ENCODE peak calls at places on chromosomes 6 and 20, in ten cellular contexts. One of them, this sample, is unnamed.
A peak's percentile ranks its signal among the peaks of the same experiment; 100 is the strongest.

GRCh38 chr6:7721654-7722053 is 4.2 kb upstream of the BMP6 start:
- DNase-seq in NCI-H1436: no peak
- DNase-seq in NCI-H1105: peak; percentile 15
- DNase-seq in astrocyte of the spinal cord: peak; percentile 34
- DNase-seq in RCC 7860: peak; percentile 11
- DNase-seq in T-cell: no peak
- DNase-seq in RKO: peak; percentile 76
- DNase-seq in D341Med: no peak
- DNase-seq in foreskin melanocyte: no peak
- DNase-seq in T-helper 2 cell: no peak
- DNase-seq in this sample: no peak

GRCh38 chr6:130625825-130626500 is 201.2 kb upstream of the SMLR1 start:
- DNase-seq in D341Med: no peak
- DNase-seq in foreskin melanocyte: no peak
- DNase-seq in NCI-H1105: no peak
- DNase-seq in NCI-H1436: no peak
- DNase-seq in T-cell: no peak
- DNase-seq in T-helper 2 cell: no peak
- DNase-seq in RKO: peak; percentile 38
- DNase-seq in astrocyte of the spinal cord: peak; percentile 72
- DNase-seq in RCC 7860: peak; percentile 54
- DNase-seq in this sample: peak; percentile 70

GRCh38 chr6:133040025-133040838 is 200.9 kb upstream of the EYA4 start:
- DNase-seq in D341Med: no peak
- DNase-seq in T-cell: no peak
- DNase-seq in T-helper 2 cell: no peak
- DNase-seq in NCI-H1105: no peak
- DNase-seq in RCC 7860: no peak
- DNase-seq in astrocyte of the spinal cord: peak; percentile 34
- DNase-seq in NCI-H1436: no peak
- DNase-seq in foreskin melanocyte: peak; percentile 19
- DNase-seq in RKO: peak; percentile 46
- DNase-seq in this sample: peak; percentile 2

GRCh38 chr6:124682751-124683150 is 279.5 kb upstream of the RNF217 start:
- DNase-seq in astrocyte of the spinal cord: no peak
- DNase-seq in foreskin melanocyte: no peak
- DNase-seq in D341Med: no peak
- DNase-seq in RCC 7860: no peak
- DNase-seq in NCI-H1105: no peak
- DNase-seq in T-helper 2 cell: no peak
- DNase-seq in NCI-H1436: no peak
- DNase-seq in T-cell: no peak
- DNase-seq in RKO: no peak
- DNase-seq in this sample: no peak

GRCh38 chr20:47872341-47872740 is 87.1 kb upstream of the SULF2 start:
- DNase-seq in foreskin melanocyte: no peak
- DNase-seq in T-helper 2 cell: no peak
- DNase-seq in T-cell: no peak
- DNase-seq in NCI-H1105: no peak
- DNase-seq in RCC 7860: no peak
- DNase-seq in NCI-H1436: no peak
- DNase-seq in D341Med: no peak
- DNase-seq in RKO: no peak
- DNase-seq in astrocyte of the spinal cord: no peak
- DNase-seq in this sample: no peak

GRCh38 chr6:138211048-138211581 is 7.2 kb downstream of the PBOV1 start:
- DNase-seq in astrocyte of the spinal cord: no peak
- DNase-seq in NCI-H1105: no peak
- DNase-seq in T-cell: no peak
- DNase-seq in RCC 7860: no peak
- DNase-seq in RKO: no peak
- DNase-seq in NCI-H1436: no peak
- DNase-seq in T-helper 2 cell: no peak
- DNase-seq in foreskin melanocyte: no peak
- DNase-seq in D341Med: no peak
- DNase-seq in this sample: no peak

GRCh38 chr20:4519530-4519929 is 202.2 kb upstream of the PRND start:
- DNase-seq in T-cell: no peak
- DNase-seq in foreskin melanocyte: no peak
- DNase-seq in D341Med: peak; percentile 42
- DNase-seq in astrocyte of the spinal cord: no peak
- DNase-seq in T-helper 2 cell: no peak
- DNase-seq in NCI-H1436: no peak
- DNase-seq in RCC 7860: no peak
- DNase-seq in NCI-H1105: no peak
- DNase-seq in RKO: no peak
- DNase-seq in this sample: no peak

GRCh38 chr6:152598421-152598820 is 38.7 kb downstream of the SYNE1 start:
- DNase-seq in D341Med: no peak
- DNase-seq in RKO: no peak
- DNase-seq in T-cell: no peak
- DNase-seq in NCI-H1105: no peak
- DNase-seq in T-helper 2 cell: no peak
- DNase-seq in foreskin melanocyte: peak; percentile 20
- DNase-seq in astrocyte of the spinal cord: no peak
- DNase-seq in RCC 7860: no peak
- DNase-seq in NCI-H1436: no peak
- DNase-seq in this sample: no peak

GRCh38 chr20:1819311-1820136 is 75.7 kb upstream of the SIRPA start:
- DNase-seq in astrocyte of the spinal cord: no peak
- DNase-seq in RKO: no peak
- DNase-seq in NCI-H1436: no peak
- DNase-seq in RCC 7860: no peak
- DNase-seq in NCI-H1105: no peak
- DNase-seq in foreskin melanocyte: no peak
- DNase-seq in T-helper 2 cell: no peak
- DNase-seq in T-cell: no peak
- DNase-seq in D341Med: no peak
- DNase-seq in this sample: no peak

GRCh38 chr6:65937982-65938381 is 231.0 kb upstream of the EYS start:
- DNase-seq in foreskin melanocyte: no peak
- DNase-seq in T-cell: no peak
- DNase-seq in NCI-H1105: no peak
- DNase-seq in D341Med: no peak
- DNase-seq in RKO: peak; percentile 15
- DNase-seq in NCI-H1436: no peak
- DNase-seq in T-helper 2 cell: no peak
- DNase-seq in RCC 7860: no peak
- DNase-seq in astrocyte of the spinal cord: peak; percentile 5
- DNase-seq in this sample: peak; percentile 3

GRCh38 chr20:45368221-45368980 is 5.4 kb downstream of the SYS1 start:
- DNase-seq in RCC 7860: no peak
- DNase-seq in NCI-H1105: no peak
- DNase-seq in foreskin melanocyte: no peak
- DNase-seq in D341Med: no peak
- DNase-seq in NCI-H1436: no peak
- DNase-seq in astrocyte of the spinal cord: no peak
- DNase-seq in T-cell: peak; percentile 37
- DNase-seq in RKO: no peak
- DNase-seq in T-helper 2 cell: no peak
- DNase-seq in this sample: no peak

GRCh38 chr20:45592574-45593189 is 13.6 kb upstream of the WFDC8 start:
- DNase-seq in foreskin melanocyte: peak; percentile 31
- DNase-seq in T-helper 2 cell: no peak
- DNase-seq in T-cell: no peak
- DNase-seq in RCC 7860: peak; percentile 49
- DNase-seq in D341Med: peak; percentile 58
- DNase-seq in RKO: peak; percentile 88
- DNase-seq in astrocyte of the spinal cord: peak; percentile 9
- DNase-seq in NCI-H1105: peak; percentile 47
- DNase-seq in NCI-H1436: peak; percentile 2
- DNase-seq in this sample: peak; percentile 33

GRCh38 chr6:53794073-53794719 is 609 bp upstream of the LRRC1 start:
- DNase-seq in astrocyte of the spinal cord: peak; percentile 88
- DNase-seq in T-cell: peak; percentile 56
- DNase-seq in foreskin melanocyte: no peak
- DNase-seq in RCC 7860: peak; percentile 63
- DNase-seq in RKO: peak; percentile 83
- DNase-seq in D341Med: peak; percentile 78
- DNase-seq in T-helper 2 cell: no peak
- DNase-seq in NCI-H1105: peak; percentile 77
- DNase-seq in NCI-H1436: no peak
- DNase-seq in this sample: peak; percentile 84

GRCh38 chr6:168261234-168261633 is 58.3 kb downstream of the DACT2 start:
- DNase-seq in NCI-H1436: no peak
- DNase-seq in RKO: no peak
- DNase-seq in RCC 7860: no peak
- DNase-seq in NCI-H1105: no peak
- DNase-seq in astrocyte of the spinal cord: no peak
- DNase-seq in foreskin melanocyte: no peak
- DNase-seq in T-helper 2 cell: no peak
- DNase-seq in T-cell: no peak
- DNase-seq in D341Med: no peak
- DNase-seq in this sample: no peak

GRCh38 chr6:157203312-157203744 is 120.0 kb downstream of the TMEM242 start:
- DNase-seq in NCI-H1436: no peak
- DNase-seq in NCI-H1105: no peak
- DNase-seq in T-cell: no peak
- DNase-seq in D341Med: no peak
- DNase-seq in RCC 7860: no peak
- DNase-seq in foreskin melanocyte: no peak
- DNase-seq in RKO: no peak
- DNase-seq in astrocyte of the spinal cord: no peak
- DNase-seq in T-helper 2 cell: no peak
- DNase-seq in this sample: no peak

GRCh38 chr20:32678948-32679347 is 5.2 kb upstream of the C20orf203 start:
- DNase-seq in RCC 7860: no peak
- DNase-seq in RKO: no peak
- DNase-seq in astrocyte of the spinal cord: no peak
- DNase-seq in NCI-H1105: no peak
- DNase-seq in foreskin melanocyte: no peak
- DNase-seq in T-helper 2 cell: no peak
- DNase-seq in T-cell: no peak
- DNase-seq in D341Med: no peak
- DNase-seq in NCI-H1436: no peak
- DNase-seq in this sample: peak; percentile 87

GRCh38 chr20:30485331-30486102 is 771.9 kb upstream of the DEFB115 start:
- DNase-seq in D341Med: peak; percentile 21
- DNase-seq in RKO: no peak
- DNase-seq in T-cell: no peak
- DNase-seq in NCI-H1436: no peak
- DNase-seq in foreskin melanocyte: no peak
- DNase-seq in T-helper 2 cell: no peak
- DNase-seq in astrocyte of the spinal cord: no peak
- DNase-seq in NCI-H1105: no peak
- DNase-seq in RCC 7860: no peak
- DNase-seq in this sample: no peak

GRCh38 chr6:78942451-78942850 is 75.1 kb downstream of the IRAK1BP1 start:
- DNase-seq in T-helper 2 cell: no peak
- DNase-seq in RCC 7860: no peak
- DNase-seq in astrocyte of the spinal cord: peak; percentile 12
- DNase-seq in D341Med: no peak
- DNase-seq in NCI-H1105: no peak
- DNase-seq in NCI-H1436: no peak
- DNase-seq in foreskin melanocyte: peak; percentile 3
- DNase-seq in T-cell: no peak
- DNase-seq in RKO: no peak
- DNase-seq in this sample: peak; percentile 2

GRCh38 chr6:25927177-25927576 is 3.3 kb downstream of the SLC17A2 start:
- DNase-seq in foreskin melanocyte: no peak
- DNase-seq in NCI-H1436: no peak
- DNase-seq in T-cell: no peak
- DNase-seq in RKO: no peak
- DNase-seq in D341Med: no peak
- DNase-seq in astrocyte of the spinal cord: no peak
- DNase-seq in T-helper 2 cell: no peak
- DNase-seq in NCI-H1105: no peak
- DNase-seq in RCC 7860: no peak
- DNase-seq in this sample: no peak

GRCh38 chr6:72321741-72322140 is 300.1 kb upstream of the KCNQ5 start:
- DNase-seq in NCI-H1436: no peak
- DNase-seq in T-cell: no peak
- DNase-seq in RCC 7860: no peak
- DNase-seq in T-helper 2 cell: no peak
- DNase-seq in NCI-H1105: no peak
- DNase-seq in D341Med: no peak
- DNase-seq in RKO: peak; percentile 25
- DNase-seq in astrocyte of the spinal cord: peak; percentile 47
- DNase-seq in foreskin melanocyte: no peak
- DNase-seq in this sample: peak; percentile 34

GRCh38 chr6:4776493-4776966 is 326 bp downstream of the CDYL start:
- DNase-seq in NCI-H1105: peak; percentile 54
- DNase-seq in RCC 7860: peak; percentile 10
- DNase-seq in T-helper 2 cell: peak; percentile 16
- DNase-seq in astrocyte of the spinal cord: peak; percentile 33
- DNase-seq in RKO: peak; percentile 1
- DNase-seq in foreskin melanocyte: no peak
- DNase-seq in NCI-H1436: no peak
- DNase-seq in D341Med: peak; percentile 89
- DNase-seq in T-cell: peak; percentile 21
- DNase-seq in this sample: no peak

GRCh38 chr6:163460307-163460782 is 45.8 kb downstream of the QKI start:
- DNase-seq in foreskin melanocyte: peak; percentile 84
- DNase-seq in T-cell: peak; percentile 5
- DNase-seq in astrocyte of the spinal cord: peak; percentile 80
- DNase-seq in D341Med: no peak
- DNase-seq in NCI-H1436: no peak
- DNase-seq in T-helper 2 cell: no peak
- DNase-seq in NCI-H1105: no peak
- DNase-seq in RCC 7860: peak; percentile 10
- DNase-seq in RKO: peak; percentile 11
- DNase-seq in this sample: peak; percentile 18

GRCh38 chr20:62043131-62043914 is 22.4 kb downstream of the TAF4 start:
- DNase-seq in T-helper 2 cell: no peak
- DNase-seq in D341Med: no peak
- DNase-seq in T-cell: no peak
- DNase-seq in foreskin melanocyte: no peak
- DNase-seq in RCC 7860: no peak
- DNase-seq in NCI-H1105: no peak
- DNase-seq in RKO: no peak
- DNase-seq in NCI-H1436: no peak
- DNase-seq in astrocyte of the spinal cord: no peak
- DNase-seq in this sample: no peak

GRCh38 chr6:33199687-33200233 is 705 bp downstream of the RXRB start:
- DNase-seq in foreskin melanocyte: peak; percentile 60
- DNase-seq in astrocyte of the spinal cord: peak; percentile 46
- DNase-seq in NCI-H1105: peak; percentile 70
- DNase-seq in RCC 7860: peak; percentile 19
- DNase-seq in T-cell: no peak
- DNase-seq in NCI-H1436: peak; percentile 65
- DNase-seq in RKO: peak; percentile 86
- DNase-seq in D341Med: peak; percentile 82
- DNase-seq in T-helper 2 cell: no peak
- DNase-seq in this sample: peak; percentile 67

GRCh38 chr20:63895886-63896135 is 885 bp downstream of the DNAJC5 start:
- DNase-seq in D341Med: no peak
- DNase-seq in NCI-H1436: no peak
- DNase-seq in T-cell: no peak
- DNase-seq in RCC 7860: no peak
- DNase-seq in NCI-H1105: no peak
- DNase-seq in foreskin melanocyte: no peak
- DNase-seq in RKO: peak; percentile 57
- DNase-seq in T-helper 2 cell: no peak
- DNase-seq in astrocyte of the spinal cord: peak; percentile 33
- DNase-seq in this sample: no peak

GRCh38 chr20:7770578-7770977 is 169.7 kb downstream of the HAO1 start:
- DNase-seq in T-helper 2 cell: no peak
- DNase-seq in RKO: no peak
- DNase-seq in foreskin melanocyte: no peak
- DNase-seq in RCC 7860: peak; percentile 6
- DNase-seq in D341Med: no peak
- DNase-seq in NCI-H1436: peak; percentile 40
- DNase-seq in NCI-H1105: peak; percentile 95
- DNase-seq in astrocyte of the spinal cord: peak; percentile 38
- DNase-seq in T-cell: no peak
- DNase-seq in this sample: no peak

GRCh38 chr20:63850689-63851547 is 10.4 kb upstream of the ABHD16B start:
- DNase-seq in foreskin melanocyte: no peak
- DNase-seq in RKO: no peak
- DNase-seq in NCI-H1436: no peak
- DNase-seq in NCI-H1105: no peak
- DNase-seq in T-helper 2 cell: no peak
- DNase-seq in T-cell: no peak
- DNase-seq in RCC 7860: no peak
- DNase-seq in D341Med: no peak
- DNase-seq in astrocyte of the spinal cord: no peak
- DNase-seq in this sample: no peak

GRCh38 chr6:170290306-170291128 is at the start of gene DLL1:
- DNase-seq in T-helper 2 cell: no peak
- DNase-seq in astrocyte of the spinal cord: peak; percentile 29
- DNase-seq in RCC 7860: no peak
- DNase-seq in D341Med: peak; percentile 86
- DNase-seq in T-cell: no peak
- DNase-seq in RKO: peak; percentile 78
- DNase-seq in foreskin melanocyte: no peak
- DNase-seq in NCI-H1105: peak; percentile 95
- DNase-seq in NCI-H1436: peak; percentile 78
- DNase-seq in this sample: peak; percentile 53